ENCODE peak calls at places on chromosomes 1 and 21, in six cellular contexts. T is K562, A is H1, S is HepG2, Y is IMR-90, K is GM12878. I is an unnamed sample.

GRCh38 chr1:209291715-209292114 is 291.8 kb upstream of the CAMK1G start:
- DNase-seq in S (no peak), Y (no peak), A (no peak), T (no peak), K (no peak), I (no peak)

GRCh38 chr1:14345925-14346550 is 252.4 kb upstream of the KAZN start:
- DNase-seq in T (peak), A (no peak), Y (no peak), K (no peak), S (no peak), I (no peak)

GRCh38 chr21:45909238-45909785 is 72.3 kb upstream of the COL6A1 start:
- DNase-seq in A (no peak), T (no peak), S (no peak), Y (no peak), K (no peak), I (no peak)

GRCh38 chr1:202249846-202250245 is 56.2 kb downstream of the LGR6 start:
- DNase-seq in T (no peak), A (no peak), S (no peak), Y (no peak), K (no peak), I (no peak)

GRCh38 chr1:73998348-73998959 is 199.5 kb downstream of the LRRIQ3 start:
- DNase-seq in A (no peak), K (peak), S (peak), Y (peak), T (peak), I (peak)

GRCh38 chr1:32400876-32401631 is 6.8 kb upstream of the BSDC1 start:
- DNase-seq in K (no peak), T (peak), S (peak), Y (peak), A (peak), I (peak)

GRCh38 chr1:96596226-96596625 is 125.4 kb upstream of the PTBP2 start:
- DNase-seq in A (peak), K (no peak), T (peak), Y (peak), S (peak), I (peak)

GRCh38 chr21:38852278-38852677 is 46.5 kb downstream of the ETS2 start:
- DNase-seq in S (no peak), K (no peak), T (peak), Y (no peak), A (no peak), I (no peak)

GRCh38 chr1:80083892-80084291 is 1077.4 kb upstream of the ADGRL4 start:
- DNase-seq in K (no peak), A (no peak), S (peak), T (no peak), Y (no peak), I (no peak)

GRCh38 chr1:183967914-183968313 is 69.6 kb downstream of the COLGALT2 start:
- DNase-seq in Y (no peak), K (no peak), T (no peak), S (no peak), A (no peak), I (no peak)

DNA sequence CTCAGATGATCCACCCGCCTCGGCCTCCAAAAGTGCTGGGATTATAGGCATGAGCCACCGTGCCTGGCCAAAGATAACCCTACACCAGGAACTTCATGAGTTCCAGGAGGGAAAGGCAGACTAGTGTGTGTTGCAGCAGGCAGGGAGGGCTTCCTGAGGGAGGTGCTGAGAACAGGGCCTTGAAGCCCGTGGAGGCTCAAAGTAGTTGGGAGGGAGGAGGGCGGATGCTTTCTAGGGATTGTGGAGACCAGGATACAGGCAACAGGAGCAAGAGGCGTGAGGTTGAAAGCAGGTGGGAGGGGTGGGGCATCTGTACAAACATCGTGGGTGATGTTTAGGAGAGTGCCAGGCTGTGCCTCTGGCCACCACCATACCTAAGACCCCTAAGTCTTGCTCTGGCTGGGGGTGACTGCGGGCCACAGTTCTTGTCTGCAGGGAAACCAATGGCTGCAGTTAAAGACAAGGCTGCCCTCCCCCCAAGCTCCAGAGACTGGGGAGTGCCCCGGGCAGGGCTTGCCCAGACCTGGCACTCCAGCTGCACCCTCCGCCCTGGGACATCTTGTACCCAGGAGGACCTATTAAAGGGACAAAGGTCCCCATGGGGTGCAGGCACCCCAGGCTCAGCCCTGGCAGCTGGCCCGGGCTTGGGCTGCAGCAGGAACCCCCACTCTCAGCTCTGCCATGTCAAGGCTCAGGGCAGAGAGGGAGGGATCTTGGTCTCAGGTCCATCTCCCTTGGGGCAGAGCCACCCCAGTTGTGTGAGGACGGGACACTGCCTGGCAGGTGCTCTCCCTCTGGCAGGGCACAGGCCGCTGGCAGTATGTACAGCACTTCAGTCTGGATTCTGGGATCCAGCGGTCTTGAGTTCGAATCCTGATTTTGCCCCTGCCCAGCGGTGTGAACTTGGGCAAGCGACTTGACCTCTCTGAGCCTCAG is 22.1 kb upstream of the CASZ1 start:
- DNase-seq in K (no peak), S (no peak), T (no peak), A (no peak), Y (no peak), I (no peak)
- TF ChIP-seq RFX5 in K (no peak), S (no peak), T (no peak), A (no peak), Y (no peak), I (no peak)

GRCh38 chr21:44510508-44511218 is 29.3 kb downstream of the KRTAP10-1 start:
- DNase-seq in S (peak), A (peak), Y (no peak), K (no peak), T (peak), I (peak)
- H2AFZ ChIP-seq in S (no peak), A (no peak), Y (peak), K (no peak), T (peak), I (no peak)

DNA sequence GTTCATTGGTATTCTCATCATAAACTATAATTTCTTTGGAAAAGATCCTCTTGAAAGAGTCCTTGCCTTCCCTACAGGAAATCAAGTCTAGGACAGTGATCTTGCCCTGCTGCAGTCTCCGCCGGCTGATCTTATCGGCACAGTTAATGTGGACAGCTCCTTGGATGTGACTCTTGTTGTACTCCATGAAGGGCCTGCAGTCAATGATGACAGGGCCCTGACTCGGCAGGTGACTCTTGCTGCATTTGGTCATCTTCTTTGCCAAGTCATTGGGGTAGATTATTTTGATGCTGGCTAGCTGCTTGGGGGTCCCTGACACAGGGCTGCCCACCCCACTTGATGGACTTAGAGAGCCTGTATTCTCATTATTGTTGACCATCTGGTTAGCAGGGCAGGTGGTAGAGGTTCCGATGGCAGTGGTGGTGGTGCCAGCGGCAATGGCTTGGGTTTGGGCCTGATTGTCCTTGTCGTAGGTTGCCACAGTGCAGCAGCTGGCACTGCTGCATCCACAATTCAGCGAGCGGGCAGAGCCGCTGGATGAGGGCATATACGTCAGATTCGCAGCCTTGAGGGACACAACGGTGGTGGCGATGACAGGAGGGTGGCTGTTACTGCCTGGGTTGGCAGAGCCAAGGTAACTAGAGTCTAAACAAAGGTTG is 2.7 kb downstream of the DUSP10 start:
- DNase-seq in K (no peak), Y (no peak), S (no peak), T (peak), A (no peak), I (no peak)
- H3K27ac ChIP-seq in K (peak), Y (peak), S (no peak), T (no peak), A (no peak), I (no peak)

DNA sequence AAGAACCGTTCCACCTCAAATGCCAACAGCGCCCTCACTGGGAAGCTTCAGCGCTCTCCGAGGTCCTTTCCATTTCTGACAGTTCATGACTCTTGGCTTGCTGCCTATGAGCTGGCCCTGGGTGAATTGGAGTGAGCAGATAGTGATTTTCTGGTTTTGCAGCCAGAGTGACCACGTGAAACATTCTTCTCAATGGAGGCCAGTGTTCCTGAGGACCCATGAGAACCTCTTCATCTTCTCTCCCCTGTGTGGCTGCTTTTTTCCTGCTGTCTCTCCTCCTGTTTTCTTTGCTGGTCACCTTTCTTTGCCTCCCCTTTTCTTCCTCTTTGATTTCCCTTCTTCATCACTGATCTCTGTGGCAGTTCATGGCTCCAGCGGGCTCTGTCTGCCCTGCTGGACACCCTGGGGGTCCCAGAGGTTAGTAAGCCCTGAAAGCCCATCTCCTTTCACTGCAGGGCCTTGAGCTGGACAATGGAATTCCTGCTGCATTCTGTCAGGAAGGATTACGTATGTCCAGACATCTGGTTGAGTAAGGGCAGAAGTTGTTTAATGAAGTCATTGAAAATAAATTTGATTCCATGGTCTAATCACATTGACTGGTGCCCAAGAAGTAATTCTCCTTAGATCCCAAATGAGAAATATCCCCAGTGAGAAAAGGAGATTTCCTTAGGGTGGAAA is 29.9 kb downstream of the VASH2 start:
- DNase-seq in Y (peak), T (peak), A (no peak), K (no peak), S (no peak), I (no peak)
- TF ChIP-seq RFX5 in Y (no peak), T (no peak), A (no peak), K (no peak), S (no peak), I (no peak)

GRCh38 chr1:9628541-9629444 is 22.7 kb upstream of the PIK3CD start:
- DNase-seq in Y (no peak), K (peak), A (peak), T (no peak), S (no peak), I (no peak)

GRCh38 chr1:9626201-9626608 is 25.3 kb upstream of the PIK3CD start:
- DNase-seq in T (no peak), S (no peak), Y (no peak), A (peak), K (peak), I (peak)

GRCh38 chr1:9621032-9621431 is 30.5 kb upstream of the PIK3CD start:
- DNase-seq in Y (no peak), K (no peak), S (no peak), T (no peak), A (no peak), I (no peak)

GRCh38 chr1:9625761-9626160 is 25.8 kb upstream of the PIK3CD start:
- DNase-seq in Y (no peak), K (no peak), T (no peak), A (no peak), S (no peak), I (no peak)

GRCh38 chr1:9624081-9624480 is 27.4 kb upstream of the PIK3CD start:
- DNase-seq in Y (no peak), A (no peak), T (no peak), S (no peak), K (no peak), I (no peak)
- H2AFZ ChIP-seq in Y (no peak), A (no peak), T (peak), S (no peak), K (no peak), I (no peak)

GRCh38 chr1:93453911-93454310 is 6.0 kb downstream of the FNBP1L start:
- DNase-seq in S (no peak), K (no peak), Y (no peak), T (no peak), A (no peak), I (no peak)

GRCh38 chr1:93461236-93461635 is 13.3 kb downstream of the FNBP1L start:
- DNase-seq in K (no peak), A (no peak), T (no peak), Y (no peak), S (peak), I (no peak)

GRCh38 chr1:93463960-93464359 is 16.0 kb downstream of the FNBP1L start:
- DNase-seq in K (no peak), S (no peak), T (no peak), A (no peak), Y (peak), I (no peak)

GRCh38 chr1:93459126-93459525 is 11.2 kb downstream of the FNBP1L start:
- DNase-seq in Y (no peak), A (no peak), T (no peak), K (no peak), S (no peak), I (no peak)
- H3K27ac ChIP-seq in Y (no peak), A (no peak), T (no peak), K (no peak), S (no peak), I (no peak)

GRCh38 chr21:32426592-32427051 is 14.1 kb downstream of the EVA1C start:
- DNase-seq in K (no peak), T (no peak), S (peak), Y (peak), A (no peak), I (no peak)
- TF ChIP-seq RFX5 in K (no peak), T (no peak), S (no peak), Y (no peak), A (no peak), I (no peak)

GRCh38 chr1:235932090-235932510 is 65.4 kb upstream of the LYST start:
- DNase-seq in Y (no peak), K (no peak), T (no peak), S (no peak), A (no peak), I (no peak)
- H2AFZ ChIP-seq in Y (no peak), K (no peak), T (no peak), S (no peak), A (peak), I (no peak)

I was measured in SK-N-SH.